ENCODE peak calls at places on chromosomes 3 and 15, in nine cellular contexts. E is lower lobe of right lung, R is aorta, U is HCT116, Z is transverse colon, C is right cardiac atrium, F is AG04450, L is caudate nucleus, K is substantia nigra. M is an unnamed sample.

GRCh38 chr3:49882182-49882581 is 12.5 kb upstream of the CAMKV start:
- DNase-seq in C (peak), K (no peak), R (no peak), L (no peak), E (no peak), Z (no peak), U (no peak), F (peak), M (no peak)

GRCh38 chr15:72169921-72170611 is 27.5 kb downstream of the GRAMD2A start:
- DNase-seq in K (no peak), C (no peak), L (no peak), E (no peak), F (no peak), R (peak), Z (peak), U (no peak), M (no peak)

GRCh38 chr3:152126260-152126659 is 142.5 kb upstream of the MBNL1 start:
- DNase-seq in E (no peak), L (no peak), U (no peak), F (no peak), C (no peak), Z (no peak), R (no peak), K (no peak), M (no peak)

GRCh38 chr3:188594137-188594536 is 440.2 kb downstream of the LPP start:
- DNase-seq in Z (no peak), K (no peak), R (no peak), F (peak), C (no peak), L (no peak), U (no peak), E (no peak), M (no peak)

GRCh38 chr15:21260966-21261395 is 179.3 kb downstream of the POTEB3 start:
- DNase-seq in K (no peak), U (no peak), E (peak), R (peak), F (no peak), C (peak), Z (no peak), L (no peak), M (peak)

GRCh38 chr3:66039590-66039887 is 821 bp upstream of the MAGI1 start:
- DNase-seq in K (no peak), Z (peak), L (peak), U (no peak), C (peak), R (peak), E (peak), F (no peak), M (peak)

GRCh38 chr3:65436580-65436979 is 602.1 kb downstream of the MAGI1 start:
- DNase-seq in L (no peak), Z (no peak), R (no peak), F (no peak), C (no peak), U (no peak), K (peak), E (no peak), M (no peak)

GRCh38 chr3:166013073-166013679 is 176.0 kb upstream of the BCHE start:
- DNase-seq in Z (no peak), L (no peak), U (peak), R (no peak), C (no peak), F (peak), E (no peak), K (no peak), M (no peak)

GRCh38 chr3:133269393-133269792 is 130.5 kb upstream of the BFSP2 start:
- DNase-seq in R (no peak), L (no peak), U (no peak), C (no peak), E (no peak), K (no peak), Z (no peak), F (no peak), M (no peak)

GRCh38 chr3:101461451-101461850 is 51.6 kb downstream of the SENP7 start:
- DNase-seq in L (no peak), Z (no peak), F (no peak), U (no peak), C (no peak), K (no peak), E (no peak), R (no peak), M (no peak)

GRCh38 chr15:20358066-20358780 is 183.4 kb downstream of the GOLGA6L6 start:
- DNase-seq in L (no peak), E (peak), K (no peak), F (no peak), U (no peak), C (peak), Z (no peak), R (peak), M (peak)

GRCh38 chr3:189316296-189317019 is 144.7 kb downstream of the TPRG1 start:
- DNase-seq in E (no peak), L (no peak), U (no peak), K (no peak), R (no peak), Z (peak), C (no peak), F (no peak), M (no peak)

GRCh38 chr3:186386883-186387560 is 25.0 kb upstream of the DGKG start:
- DNase-seq in L (no peak), E (no peak), U (no peak), C (no peak), Z (no peak), F (no peak), K (no peak), R (no peak), M (no peak)

GRCh38 chr3:39491733-39492350 is 24.4 kb downstream of the MOBP start:
- DNase-seq in Z (no peak), E (no peak), U (no peak), F (no peak), C (no peak), R (no peak), L (no peak), K (no peak), M (no peak)

GRCh38 chr15:78536134-78536533 is 4.1 kb upstream of the PSMA4 start:
- DNase-seq in R (no peak), E (no peak), F (no peak), U (no peak), Z (no peak), L (no peak), K (no peak), C (no peak), M (no peak)

GRCh38 chr3:178795349-178795748 is 259.1 kb downstream of the KCNMB2 start:
- DNase-seq in E (no peak), R (no peak), F (no peak), L (no peak), K (no peak), C (no peak), U (no peak), Z (no peak), M (no peak)

GRCh38 chr3:43779850-43780249 is 89.1 kb downstream of the ABHD5 start:
- DNase-seq in C (no peak), F (no peak), Z (no peak), U (no peak), E (no peak), R (no peak), K (no peak), L (no peak), M (no peak)

GRCh38 chr3:177563381-177563780 is 366.1 kb upstream of the TBL1XR1 start:
- DNase-seq in L (no peak), Z (no peak), E (no peak), K (no peak), U (no peak), F (no peak), R (no peak), C (no peak), M (no peak)

DNA sequence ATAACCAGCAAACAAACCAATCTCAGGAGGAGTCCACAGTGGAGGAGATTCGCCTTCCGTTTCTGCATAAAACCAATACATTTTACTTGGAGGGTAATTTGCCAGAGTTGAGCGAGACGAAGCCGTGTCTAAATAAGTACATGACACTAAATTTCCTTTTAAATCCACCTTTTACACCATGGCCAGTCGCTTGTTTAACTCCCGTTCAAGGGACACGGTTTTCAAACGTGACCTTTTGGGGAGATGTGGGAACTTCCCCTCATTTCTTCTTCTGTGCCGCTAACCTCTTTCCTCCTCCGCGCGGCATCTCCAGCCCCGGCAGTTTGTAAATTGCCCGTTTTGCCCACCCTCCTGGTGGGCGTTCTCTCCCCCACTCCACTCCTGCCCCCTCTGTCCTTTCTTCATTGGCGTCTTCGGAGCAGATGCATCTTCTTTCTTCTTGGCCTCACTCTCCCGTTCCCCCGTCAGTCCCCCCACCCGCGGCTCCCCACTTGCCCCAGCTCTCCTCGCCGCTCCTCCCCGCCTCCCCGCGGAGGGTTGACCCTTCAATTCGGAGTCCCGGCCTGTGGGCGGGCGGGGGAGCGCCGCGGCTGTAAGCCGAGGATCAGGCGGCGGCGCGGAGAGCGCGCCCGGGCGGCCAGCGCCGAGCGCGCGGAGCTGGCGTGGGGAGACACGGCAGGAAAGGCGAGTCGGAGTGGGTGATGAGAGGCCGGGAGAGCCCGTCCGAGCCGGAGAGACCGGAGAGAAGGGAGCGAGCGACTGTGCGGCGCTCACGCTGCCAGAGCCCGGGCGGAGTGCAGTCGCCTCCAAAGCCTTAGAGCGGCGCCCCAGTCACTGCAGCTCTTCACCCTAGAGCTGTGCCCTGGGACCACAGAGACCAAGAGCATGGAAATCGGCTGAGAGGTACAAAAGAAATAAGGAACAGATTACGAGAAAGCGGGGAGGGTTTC is at the start of gene NLGN1:
- DNase-seq in E (peak), C (peak), Z (peak), F (peak), K (peak), L (peak), U (no peak), R (peak), M (peak)
- H3K27ac ChIP-seq in E (peak), C (peak), Z (peak), F (no peak), K (peak), L (peak), U (no peak), R (peak), M (peak)

DNA sequence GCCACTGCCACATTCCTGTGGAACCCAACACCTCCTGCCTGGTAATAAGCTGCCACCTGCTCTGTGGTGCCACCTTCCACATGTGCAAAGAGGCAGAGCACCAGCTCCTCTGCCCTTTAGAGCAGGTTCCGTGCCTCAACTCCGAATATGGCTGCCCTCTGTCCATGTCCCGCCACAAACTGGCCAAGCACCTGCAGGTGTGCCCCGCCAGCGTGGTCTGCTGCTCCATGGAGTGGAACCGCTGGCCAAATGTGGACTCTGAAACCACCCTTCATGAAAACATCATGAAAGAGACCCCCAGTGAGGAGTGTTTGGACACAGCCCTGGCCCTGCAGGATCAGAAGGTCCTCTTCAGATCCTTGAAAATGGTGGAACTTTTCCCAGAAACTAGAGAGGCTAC is 28.3 kb downstream of the FBXO40 start:
- DNase-seq in K (no peak), R (no peak), U (no peak), L (no peak), F (no peak), Z (no peak), C (no peak), E (no peak), M (no peak)
- H3K27ac ChIP-seq in K (no peak), R (no peak), U (no peak), L (no peak), F (no peak), Z (no peak), C (no peak), E (no peak), M (no peak)

DNA sequence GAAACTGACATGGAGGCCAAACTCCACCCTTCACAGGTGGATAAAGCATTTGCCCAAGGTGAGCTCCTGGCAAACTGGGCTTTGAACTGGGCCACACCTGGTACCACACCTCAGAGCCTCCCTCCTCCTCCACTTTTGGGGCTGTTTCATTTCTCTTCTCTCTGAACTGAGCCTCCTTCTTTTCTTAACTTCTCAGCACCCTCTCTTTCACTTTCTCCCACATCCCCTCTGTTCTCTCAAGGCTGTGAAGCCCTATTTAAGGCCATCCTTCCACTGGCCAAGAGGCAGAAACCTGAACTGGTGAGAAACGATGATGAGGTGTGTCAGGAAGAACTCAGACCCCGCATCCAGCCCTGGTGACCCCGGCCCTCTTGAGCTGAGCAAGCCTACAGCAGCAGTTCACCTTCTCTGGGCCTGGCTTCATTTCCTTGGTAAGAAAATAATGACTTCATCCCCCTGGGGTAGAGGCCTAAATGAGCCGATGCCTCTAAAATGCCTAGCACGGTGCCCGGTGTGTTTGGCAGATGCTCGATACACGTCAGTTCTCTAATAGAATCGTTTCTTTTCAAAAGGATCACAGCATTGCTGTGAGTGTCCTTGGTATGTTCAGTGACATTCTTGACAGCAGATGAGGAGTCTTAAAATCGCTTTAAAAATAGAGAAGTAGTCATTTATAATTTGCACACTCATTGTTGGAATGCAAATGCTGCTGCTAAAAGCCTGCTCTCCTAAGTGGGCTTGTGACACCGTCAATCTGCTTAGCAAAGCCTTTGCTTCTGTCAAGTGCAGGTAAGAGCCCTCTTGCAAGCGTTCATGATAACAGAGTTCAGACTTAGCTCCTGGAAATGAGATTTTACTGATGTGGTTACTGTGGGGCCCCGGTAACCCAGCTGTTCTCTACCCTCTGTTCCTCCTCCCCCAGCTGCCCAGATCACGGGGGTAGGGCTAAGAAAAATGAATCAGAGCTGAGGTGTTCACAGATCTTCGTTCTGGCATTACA is 97.7 kb upstream of the ATP2B2 start:
- DNase-seq in U (no peak), K (no peak), Z (no peak), F (no peak), C (no peak), E (no peak), R (no peak), L (peak), M (no peak)
- H3K27ac ChIP-seq in U (no peak), K (no peak), Z (no peak), F (no peak), C (no peak), E (no peak), R (no peak), L (peak), M (no peak)

GRCh38 chr15:52976050-52976449 is 185.9 kb upstream of the ONECUT1 start:
- DNase-seq in U (no peak), C (no peak), F (no peak), E (no peak), R (no peak), K (no peak), L (no peak), Z (no peak), M (no peak)
- H3K27ac ChIP-seq in U (no peak), C (no peak), F (no peak), E (no peak), R (no peak), K (no peak), L (no peak), Z (no peak), M (no peak)

DNA sequence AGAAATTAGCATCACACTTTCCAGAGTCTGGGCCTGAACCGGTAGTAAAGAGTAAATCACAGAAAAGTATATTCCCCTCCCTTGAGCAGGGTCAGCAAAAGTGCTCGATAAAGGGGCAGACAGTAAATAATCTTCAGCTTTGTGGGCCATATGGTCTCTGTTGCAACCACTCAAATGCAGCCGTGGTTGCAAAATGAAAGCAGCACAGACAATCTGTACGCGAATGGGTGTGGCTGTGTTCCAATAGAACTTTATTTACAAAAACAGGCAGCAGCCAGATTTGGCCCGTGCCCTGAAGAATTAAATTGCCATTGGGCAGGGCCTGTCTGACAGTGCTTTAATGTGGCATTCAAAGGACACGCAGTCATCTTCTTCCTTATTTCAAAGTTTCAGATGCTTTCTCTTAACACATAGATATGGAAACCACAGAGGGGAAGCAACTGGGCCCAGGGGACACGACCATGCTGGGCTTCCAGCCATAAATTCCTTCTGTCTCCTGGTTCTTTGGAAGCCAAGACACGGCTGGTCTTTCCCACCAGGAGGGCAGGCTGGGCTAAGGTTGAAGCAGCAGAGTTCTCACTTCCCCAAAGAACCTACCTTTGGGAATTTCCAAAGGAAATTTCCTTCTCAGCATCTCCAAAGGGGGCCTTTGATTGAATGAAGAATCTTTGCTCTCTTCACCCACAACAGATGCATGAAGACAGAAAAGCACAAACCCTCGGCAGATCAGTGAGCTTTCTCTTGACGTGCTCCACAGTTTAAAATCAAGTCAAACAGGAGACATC is 489.8 kb upstream of the PROK2 start:
- DNase-seq in F (peak), R (no peak), C (peak), L (peak), U (no peak), Z (peak), E (peak), K (no peak), M (no peak)
- H3K27ac ChIP-seq in F (peak), R (no peak), C (peak), L (peak), U (no peak), Z (peak), E (peak), K (peak), M (no peak)

GRCh38 chr15:101641894-101642293 is 10.3 kb downstream of the TM2D3 start:
- DNase-seq in F (no peak), Z (no peak), L (no peak), E (no peak), C (no peak), R (no peak), U (no peak), K (no peak), M (no peak)
- H3K27ac ChIP-seq in F (no peak), Z (peak), L (no peak), E (peak), C (no peak), R (no peak), U (no peak), K (peak), M (peak)

DNA sequence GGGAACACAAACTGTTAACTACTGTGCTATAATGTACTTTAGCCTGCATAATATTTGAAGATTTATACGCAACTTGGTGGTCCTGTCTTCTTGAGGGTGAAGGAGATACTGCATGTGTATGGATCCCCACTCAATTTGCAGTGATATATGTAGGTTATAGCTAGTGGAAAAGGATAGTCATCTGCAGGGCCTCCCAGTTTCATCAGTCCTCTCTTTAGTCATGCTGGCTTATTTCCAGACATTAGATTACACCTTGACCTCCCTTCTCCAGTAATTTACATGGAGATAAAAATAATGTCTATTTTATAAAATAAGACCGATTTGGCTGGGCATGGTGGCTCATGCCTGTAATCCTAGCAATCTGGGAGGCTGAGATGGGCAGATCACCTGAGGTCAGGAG is 3.7 kb downstream of the NR1D2 start:
- DNase-seq in U (no peak), C (no peak), E (no peak), R (no peak), K (no peak), L (no peak), Z (no peak), F (no peak), M (no peak)
- H3K27ac ChIP-seq in U (no peak), C (no peak), E (no peak), R (peak), K (no peak), L (no peak), Z (peak), F (no peak), M (peak)

GRCh38 chr3:193714523-193715137 is 121.6 kb downstream of the OPA1 start:
- DNase-seq in R (no peak), L (no peak), C (no peak), F (no peak), E (no peak), K (no peak), Z (no peak), U (no peak), M (no peak)

GRCh38 chr3:193719735-193720134 is 126.7 kb downstream of the OPA1 start:
- DNase-seq in R (no peak), U (no peak), Z (no peak), L (no peak), K (no peak), C (no peak), E (no peak), F (no peak), M (no peak)

GRCh38 chr3:193716155-193716554 is 123.1 kb downstream of the OPA1 start:
- DNase-seq in R (no peak), U (no peak), C (no peak), E (no peak), Z (no peak), F (no peak), L (no peak), K (no peak), M (no peak)

GRCh38 chr3:193722566-193722965 is 129.6 kb downstream of the OPA1 start:
- DNase-seq in E (no peak), U (no peak), K (no peak), F (no peak), R (no peak), L (no peak), C (no peak), Z (no peak), M (no peak)

GRCh38 chr3:193720169-193720568 is 127.2 kb downstream of the OPA1 start:
- DNase-seq in E (no peak), C (no peak), R (no peak), F (no peak), K (no peak), Z (no peak), L (no peak), U (no peak), M (no peak)
- H3K27ac ChIP-seq in E (no peak), C (no peak), R (no peak), F (no peak), K (no peak), Z (no peak), L (no peak), U (no peak), M (no peak)